ENCODE peak calls at places on chromosome 1, in four cellular contexts. T is SJSA1, N is hepatocyte, F is adrenal gland. X is an unnamed sample.
A peak's percentile ranks its signal among the peaks of the same experiment; 100 is the strongest.

GRCh38 chr1:61226791-61227567 is 144.6 kb downstream of the NFIA start:
- DNase-seq in F (no peak), T (no peak), N (no peak), X (no peak)

GRCh38 chr1:58779059-58779754 is 4.6 kb downstream of the JUN start:
- DNase-seq in F (no peak), T (no peak), N (peak; percentile 14), X (no peak)

GRCh38 chr1:222909586-222909985 is 94.7 kb downstream of the DISP1 start:
- DNase-seq in F (no peak), N (no peak), T (no peak), X (peak; percentile 59)

GRCh38 chr1:155834296-155834926 is 22.6 kb downstream of the GON4L start:
- DNase-seq in T (no peak), F (peak; percentile 18), N (no peak), X (no peak)

GRCh38 chr1:109477821-109478220 is 5.9 kb upstream of the ATXN7L2 start:
- DNase-seq in N (no peak), T (no peak), F (no peak), X (no peak)

GRCh38 chr1:53122194-53122846 is 20.1 kb downstream of the SLC1A7 start:
- DNase-seq in F (no peak), T (no peak), N (no peak), X (no peak)

GRCh38 chr1:232302376-232303049 is 327.4 kb downstream of the SIPA1L2 start:
- DNase-seq in F (no peak), N (no peak), T (no peak), X (no peak)

GRCh38 chr1:203996126-203996525 is 76.8 kb upstream of the SOX13 start:
- DNase-seq in T (peak; percentile 54), N (no peak), F (no peak), X (no peak)

GRCh38 chr1:109721046-109721445 is 9.0 kb downstream of the GSTM5 start:
- DNase-seq in N (no peak), F (no peak), T (no peak), X (no peak)

GRCh38 chr1:228514421-228514820 is 27.2 kb downstream of the RNF187 start:
- DNase-seq in T (no peak), F (no peak), N (no peak), X (no peak)

GRCh38 chr1:216559359-216559758 is 136.1 kb upstream of the USH2A start:
- DNase-seq in T (no peak), F (no peak), N (no peak), X (no peak)

GRCh38 chr1:6465461-6466005 is 440 bp downstream of the TNFRSF25 start:
- DNase-seq in T (no peak), F (no peak), N (no peak), X (no peak)

GRCh38 chr1:165851034-165851658 is 23.7 kb downstream of the UCK2 start:
- DNase-seq in T (peak; percentile 43), N (no peak), F (no peak), X (no peak)

GRCh38 chr1:209802780-209803152 is 3.2 kb downstream of the IRF6 start:
- DNase-seq in T (no peak), F (no peak), N (no peak), X (no peak)

GRCh38 chr1:4638347-4638734 is 16.1 kb upstream of the AJAP1 start:
- DNase-seq in T (no peak), F (no peak), N (no peak), X (no peak)

GRCh38 chr1:205357567-205357966 is 845 bp upstream of the KLHDC8A start:
- DNase-seq in N (no peak), T (no peak), F (no peak), X (no peak)

GRCh38 chr1:218537131-218537904 is 192.2 kb downstream of the TGFB2 start:
- DNase-seq in T (no peak), N (no peak), F (no peak), X (no peak)

GRCh38 chr1:25862785-25863485 is 3.7 kb upstream of the AUNIP start:
- DNase-seq in N (no peak), F (no peak), T (no peak), X (no peak)

GRCh38 chr1:154405762-154406571 is 824 bp downstream of the IL6R start:
- DNase-seq in N (peak; percentile 82), F (peak; percentile 91), T (peak; percentile 88), X (peak; percentile 92)

GRCh38 chr1:47585141-47585902 is 147.5 kb downstream of the FOXD2 start:
- DNase-seq in F (no peak), N (no peak), T (no peak), X (no peak)

GRCh38 chr1:85438353-85438752 is 26.6 kb downstream of the DDAH1 start:
- DNase-seq in T (no peak), N (no peak), F (no peak), X (no peak)

GRCh38 chr1:211973541-211973940 is 61.8 kb downstream of the INTS7 start:
- DNase-seq in F (no peak), N (no peak), T (no peak), X (no peak)

GRCh38 chr1:152022521-152022920 is 14.3 kb downstream of the S100A11 start:
- DNase-seq in F (no peak), N (no peak), T (no peak), X (no peak)

DNA sequence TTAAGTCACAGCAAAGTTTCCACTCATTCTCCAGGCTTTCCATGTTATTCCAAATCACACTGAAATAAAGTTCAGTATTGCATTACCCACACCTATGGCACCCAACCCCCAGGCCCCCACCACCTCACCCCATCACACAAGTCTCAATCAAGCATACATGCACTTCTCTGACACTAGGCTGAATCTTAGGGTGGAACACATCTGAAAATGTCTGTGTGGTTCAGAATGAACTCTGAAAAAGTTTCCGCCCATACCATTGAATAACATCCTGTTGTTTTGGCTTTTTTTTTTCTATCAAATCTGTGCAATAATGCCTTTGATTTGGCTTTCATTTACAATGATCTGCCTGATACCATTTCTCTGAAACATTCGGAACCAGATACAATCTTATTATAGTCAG is 25.8 kb upstream of the LRRC8C start:
- DNase-seq in F (no peak), T (no peak), N (no peak), X (no peak)
- H3K27ac ChIP-seq in F (no peak overlapping the region), T (no peak overlapping the region), N (no peak overlapping the region), X (no peak overlapping the region)

DNA sequence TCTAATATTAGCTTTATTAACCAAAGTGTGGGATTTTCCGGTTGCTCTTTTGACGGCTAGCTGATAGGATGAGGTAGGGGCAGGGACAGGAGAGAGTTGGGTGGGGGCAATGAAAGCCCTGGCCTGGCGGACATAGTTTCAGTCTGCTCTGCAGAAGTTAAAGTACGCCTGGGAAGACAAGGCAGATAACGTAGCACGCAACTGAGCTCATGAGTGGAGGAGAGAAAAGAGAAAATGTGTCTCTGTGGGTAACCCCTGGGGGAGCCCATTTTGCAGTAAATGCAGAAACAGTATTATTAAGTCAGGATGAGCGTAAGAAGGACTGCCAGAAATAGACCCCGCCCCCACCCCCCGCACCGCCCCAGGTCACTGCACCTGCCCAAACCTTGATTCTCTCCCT is 51.7 kb upstream of the TARBP1 start:
- DNase-seq in N (no peak), T (no peak), F (no peak), X (no peak)
- H3K27ac ChIP-seq in N (peak overlapping the region; percentile 92), T (no peak overlapping the region), F (peak overlapping the region; percentile 94), X (peak overlapping the region; percentile 91)

GRCh38 chr1:244424649-244425334 is 26.9 kb downstream of the ADSS2 start:
- DNase-seq in T (no peak), F (no peak), N (no peak), X (no peak)

GRCh38 chr1:244427647-244428046 is 24.1 kb downstream of the ADSS2 start:
- DNase-seq in T (no peak), F (no peak), N (no peak), X (no peak)

GRCh38 chr1:244431166-244431565 is 20.5 kb downstream of the ADSS2 start:
- DNase-seq in T (no peak), F (no peak), N (no peak), X (no peak)

GRCh38 chr1:244435562-244436205 is 16.0 kb downstream of the ADSS2 start:
- DNase-seq in N (no peak), T (peak; percentile 46), F (no peak), X (no peak)

GRCh38 chr1:244429818-244430217 is 21.9 kb downstream of the ADSS2 start:
- DNase-seq in N (no peak), T (no peak), F (no peak), X (no peak)
- H3K27ac ChIP-seq in N (no peak overlapping the region), T (no peak overlapping the region), F (no peak overlapping the region), X (no peak overlapping the region)

DNA sequence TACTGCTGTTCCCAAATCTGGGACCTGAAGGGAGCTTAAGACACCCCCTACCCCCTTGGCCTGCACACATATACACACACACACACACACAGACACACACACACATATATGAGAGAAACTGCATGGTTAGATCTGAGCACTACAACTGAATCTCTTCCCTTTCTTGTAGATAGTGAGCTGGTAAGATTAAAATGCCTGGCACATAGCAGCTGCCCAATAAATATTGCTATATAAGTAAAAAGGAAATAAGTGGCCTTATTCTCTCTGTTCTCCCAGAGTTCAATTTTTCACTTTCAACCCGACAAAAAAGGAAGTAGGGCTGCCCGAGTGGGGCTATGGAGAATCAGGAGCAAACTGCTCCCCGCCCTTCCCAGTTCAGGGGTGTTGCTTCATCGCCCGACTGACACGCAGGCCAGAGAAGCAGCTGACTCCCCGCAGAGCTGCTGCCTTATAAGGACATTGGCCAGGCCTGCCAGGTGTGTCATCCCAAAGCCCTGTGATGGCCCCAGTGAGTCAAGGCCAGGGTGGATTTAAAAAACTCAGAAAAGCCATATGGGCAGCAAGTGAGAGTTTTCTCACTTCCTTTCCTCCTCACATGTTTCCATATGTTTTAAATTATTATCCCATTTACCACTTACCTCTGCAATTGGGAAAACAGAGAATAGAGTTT is 106.5 kb upstream of the SLC44A3 start:
- DNase-seq in F (peak; percentile 94), T (peak; percentile 68), N (peak; percentile 94), X (peak; percentile 93)
- H3K27ac ChIP-seq in F (peak overlapping the region; percentile 46), T (peak overlapping the region; percentile 35), N (peak overlapping the region; percentile 89), X (peak overlapping the region; percentile 64)

GRCh38 chr1:89261926-89262540 is 10.6 kb downstream of the GBP5 start:
- DNase-seq in N (no peak), T (no peak), F (no peak), X (no peak)
- H3K27ac ChIP-seq in N (no peak overlapping the region), T (no peak overlapping the region), F (no peak overlapping the region), X (peak overlapping the region; percentile 71)

GRCh38 chr1:54324031-54324654 is 82.1 kb downstream of the SSBP3 start:
- DNase-seq in T (no peak), N (no peak), F (no peak), X (no peak)
- H3K27ac ChIP-seq in T (no peak overlapping the region), N (peak overlapping the region; percentile 84), F (peak overlapping the region; percentile 59), X (peak overlapping the region; percentile 53)

GRCh38 chr1:51266791-51267190 is 30.7 kb downstream of the RNF11 start:
- DNase-seq in N (no peak), F (no peak), T (no peak), X (no peak)

GRCh38 chr1:51266181-51266580 is 30.1 kb downstream of the RNF11 start:
- DNase-seq in F (no peak), T (no peak), N (no peak), X (no peak)

GRCh38 chr1:51263147-51263850 is 27.2 kb downstream of the RNF11 start:
- DNase-seq in F (no peak), N (no peak), T (no peak), X (no peak)

GRCh38 chr1:51265618-51266017 is 29.5 kb downstream of the RNF11 start:
- DNase-seq in F (no peak), T (no peak), N (no peak), X (no peak)

DNA sequence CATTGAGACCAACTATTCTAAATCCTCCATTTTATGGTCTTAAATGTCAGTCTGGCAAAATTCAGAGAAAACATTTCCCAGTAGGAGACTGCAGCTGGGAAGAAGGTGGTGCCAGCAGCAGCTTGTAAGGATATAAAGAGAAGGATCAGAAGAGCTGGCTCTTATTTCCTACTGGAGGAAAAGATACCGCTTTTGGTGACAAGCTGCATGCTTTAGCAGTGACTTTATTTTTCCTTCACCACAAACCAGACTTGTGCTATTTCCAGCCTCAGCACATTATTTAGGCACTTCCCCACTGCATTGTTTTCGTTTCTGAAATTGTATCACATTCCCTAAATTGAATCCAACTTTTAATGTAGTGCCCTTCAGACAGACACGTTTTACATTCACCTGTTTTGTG is 28.4 kb downstream of the RNF11 start:
- DNase-seq in T (peak; percentile 85), N (peak; percentile 31), F (no peak), X (no peak)
- H3K27ac ChIP-seq in T (peak overlapping the region; percentile 76), N (peak overlapping the region; percentile 29), F (peak overlapping the region; percentile 38), X (peak overlapping the region; percentile 58)